ENCODE peak calls at places on chromosomes 7 and 10, in ten cellular contexts. L is skeletal muscle cell; D is HTR-8/SVneo; U is cardiac fibroblast; O is mesendoderm; P is germinal center; S is NCI-H2081; T is astrocyte of the spinal cord; Z is activated CD4-positive, alpha-beta T cell treated with anti-CD3 and anti-CD28 coated beads for 1 hour; V is HFF-Myc. A is an unnamed sample.

GRCh38 chr10:43816351-43817321 is 168.0 kb upstream of the ZNF32 start:
- DNase-seq in L (peak), D (no peak), U (peak), O (no peak), P (peak), S (no peak), T (peak), Z (peak), V (peak), A (peak)

GRCh38 chr10:124231188-124232135 is 138.1 kb upstream of the CHST15 start:
- DNase-seq in L (no peak), D (no peak), U (no peak), O (no peak), P (peak), S (no peak), T (no peak), Z (no peak), V (no peak), A (no peak)

GRCh38 chr7:6442114-6442513 is 5.6 kb downstream of the DAGLB start:
- DNase-seq in L (peak), D (no peak), U (peak), O (no peak), P (no peak), S (no peak), T (peak), Z (no peak), V (no peak), A (no peak)

GRCh38 chr10:112052176-112052575 is 131.4 kb downstream of the GPAM start:
- DNase-seq in L (no peak), D (no peak), U (no peak), O (peak), P (no peak), S (no peak), T (no peak), Z (no peak), V (no peak), A (no peak)

GRCh38 chr7:23544913-23545354 is 13.2 kb upstream of the TRA2A start:
- DNase-seq in L (no peak), D (no peak), U (peak), O (peak), P (peak), S (peak), T (peak), Z (no peak), V (peak), A (peak)

GRCh38 chr7:44065431-44066110 is at the start of gene PGAM2:
- DNase-seq in L (no peak), D (no peak), U (peak), O (peak), P (no peak), S (peak), T (no peak), Z (no peak), V (no peak), A (no peak)

GRCh38 chr10:131818510-131819234 is 82.1 kb upstream of the PPP2R2D start:
- DNase-seq in L (no peak), D (no peak), U (no peak), O (no peak), P (no peak), S (no peak), T (no peak), Z (no peak), V (no peak), A (no peak)

GRCh38 chr7:23712368-23713284 is 2.6 kb downstream of the STK31 start:
- DNase-seq in L (peak), D (peak), U (peak), O (peak), P (peak), S (peak), T (peak), Z (no peak), V (peak), A (peak)

GRCh38 chr10:58414270-58415041 is 29.2 kb downstream of the TFAM start:
- DNase-seq in L (peak), D (peak), U (peak), O (peak), P (no peak), S (peak), T (peak), Z (no peak), V (peak), A (no peak)

GRCh38 chr10:96188911-96189310 is 58.8 kb downstream of the ZNF518A start:
- DNase-seq in L (no peak), D (no peak), U (peak), O (no peak), P (no peak), S (no peak), T (peak), Z (no peak), V (no peak), A (no peak)

GRCh38 chr10:104472505-104472904 is 118.9 kb downstream of the CFAP58 start:
- DNase-seq in L (no peak), D (no peak), U (no peak), O (peak), P (no peak), S (no peak), T (no peak), Z (no peak), V (no peak), A (peak)

GRCh38 chr10:27611209-27611608 is 107.1 kb downstream of the RAB18 start:
- DNase-seq in L (peak), D (peak), U (no peak), O (no peak), P (no peak), S (no peak), T (no peak), Z (no peak), V (peak), A (peak)

GRCh38 chr10:26987851-26988250 is 112.4 kb downstream of the ANKRD26 start:
- DNase-seq in L (no peak), D (no peak), U (no peak), O (no peak), P (no peak), S (no peak), T (no peak), Z (no peak), V (no peak), A (no peak)

GRCh38 chr10:36621346-36621745 is 504.1 kb upstream of the ANKRD30A start:
- DNase-seq in L (no peak), D (no peak), U (no peak), O (no peak), P (no peak), S (no peak), T (peak), Z (no peak), V (no peak), A (peak)

GRCh38 chr10:75284097-75284485 is 48.3 kb upstream of the COMTD1 start:
- DNase-seq in L (no peak), D (no peak), U (no peak), O (peak), P (no peak), S (no peak), T (no peak), Z (no peak), V (no peak), A (no peak)